ENCODE peak calls at places on chromosome 7, in four cellular contexts. G is lower leg skin, N is Peyer's patch, X is A549. V is an unnamed sample.

GRCh38 chr7:43790006-43790405 is 31.5 kb downstream of the BLVRA start:
- DNase-seq in X (no peak), N (no peak), G (no peak), V (no peak)

GRCh38 chr7:37448057-37448636 is 517 bp downstream of the ELMO1 start:
- DNase-seq in X (peak; percentile 10), N (peak; percentile 58), G (no peak), V (peak; percentile 36)

GRCh38 chr7:96299496-96299895 is 22.4 kb downstream of the SLC25A13 start:
- DNase-seq in N (no peak), G (no peak), X (no peak), V (no peak)

GRCh38 chr7:46747869-46748576 is 827.0 kb upstream of the IGFBP3 start:
- DNase-seq in X (no peak), G (no peak), N (no peak), V (no peak)

GRCh38 chr7:111370002-111370401 is 192.3 kb downstream of the IMMP2L start:
- DNase-seq in G (no peak), X (no peak), N (no peak), V (no peak)

GRCh38 chr7:49855281-49855980 is 82.0 kb downstream of the VWC2 start:
- DNase-seq in X (no peak), N (no peak), G (no peak), V (no peak)

GRCh38 chr7:138962561-138963270 is 18.5 kb downstream of the KIAA1549 start:
- DNase-seq in N (peak; percentile 19), G (no peak), X (no peak), V (no peak)

GRCh38 chr7:127886248-127886647 is 145.0 kb downstream of the LRRC4 start:
- DNase-seq in N (no peak), G (no peak), X (no peak), V (no peak)

GRCh38 chr7:49850921-49851613 is 77.6 kb downstream of the VWC2 start:
- DNase-seq in G (no peak), N (no peak), X (no peak), V (no peak)

GRCh38 chr7:69567790-69568189 is 30.5 kb upstream of the AUTS2 start:
- DNase-seq in N (no peak), X (no peak), G (no peak), V (no peak)

DNA sequence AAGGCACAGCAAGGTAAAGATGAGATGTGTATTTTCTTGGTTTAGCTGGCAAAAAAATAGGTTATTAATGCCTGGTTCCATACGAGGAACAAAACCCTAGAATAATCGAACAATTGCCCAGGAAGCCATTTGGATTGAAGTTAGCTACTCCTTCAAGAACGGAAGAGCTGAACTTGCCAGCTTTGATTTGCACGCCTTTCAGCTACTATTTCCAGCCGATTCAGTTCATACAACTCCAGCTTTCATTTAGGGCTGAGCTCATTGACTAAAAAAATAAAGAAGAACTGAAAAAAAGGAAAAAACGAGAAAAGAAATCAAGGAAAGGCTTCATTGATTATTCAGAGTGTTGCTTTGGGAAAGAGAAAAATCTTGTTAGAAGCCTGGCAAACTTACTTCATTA is 60.4 kb downstream of the PTN start:
- DNase-seq in G (no peak), N (no peak), X (no peak), V (no peak)
- TF ChIP-seq POLR2A in G (no peak), N (no peak), X (no peak), V (no peak)

DNA sequence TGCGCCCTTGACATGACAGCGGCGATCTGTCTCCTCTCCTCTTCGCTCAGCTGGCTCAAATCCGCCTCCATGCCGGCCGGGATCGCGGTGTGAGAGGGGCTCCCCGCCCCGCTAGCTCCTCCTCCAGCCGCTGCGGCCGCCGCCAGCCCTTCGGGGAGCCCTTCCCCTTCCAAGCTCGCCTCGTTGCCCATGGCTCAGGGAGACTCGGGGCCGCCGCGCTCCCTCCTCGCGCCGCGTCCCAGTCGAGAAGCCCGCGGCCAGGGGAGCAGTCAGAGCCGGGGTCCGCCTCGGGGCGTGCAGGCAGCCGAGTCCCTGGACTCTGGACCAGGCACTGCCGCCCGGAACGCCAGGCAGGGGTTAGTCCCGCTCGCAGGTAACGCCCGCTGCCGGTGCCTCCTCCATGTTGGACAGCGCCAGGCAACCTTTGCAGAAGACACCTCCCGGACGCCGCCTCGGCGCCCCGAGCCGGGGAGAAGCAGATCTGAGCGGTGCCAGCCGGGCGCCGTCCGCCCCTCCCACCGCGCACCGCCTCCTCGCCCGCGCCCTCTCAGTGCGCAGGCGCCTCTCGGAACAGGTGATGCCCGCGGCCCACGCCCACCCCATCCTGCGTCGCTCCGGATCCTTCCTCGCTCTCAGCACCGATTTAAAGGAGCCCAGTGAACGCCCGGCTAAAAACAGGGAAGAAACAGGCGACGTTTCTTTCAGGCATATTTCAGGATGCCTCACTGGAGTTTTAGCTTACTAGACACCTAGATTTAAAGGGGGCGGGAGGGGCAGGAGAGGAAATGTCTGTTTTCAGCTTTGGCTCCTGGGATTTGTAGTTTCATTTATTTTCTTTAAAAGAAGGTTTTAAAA is at the start of gene PCLO:
- DNase-seq in X (peak; percentile 52), N (peak; percentile 91), G (peak; percentile 45), V (no peak)
- TF ChIP-seq POLR2A in X (peak; percentile 79), N (peak; percentile 56), G (no peak), V (no peak)

DNA sequence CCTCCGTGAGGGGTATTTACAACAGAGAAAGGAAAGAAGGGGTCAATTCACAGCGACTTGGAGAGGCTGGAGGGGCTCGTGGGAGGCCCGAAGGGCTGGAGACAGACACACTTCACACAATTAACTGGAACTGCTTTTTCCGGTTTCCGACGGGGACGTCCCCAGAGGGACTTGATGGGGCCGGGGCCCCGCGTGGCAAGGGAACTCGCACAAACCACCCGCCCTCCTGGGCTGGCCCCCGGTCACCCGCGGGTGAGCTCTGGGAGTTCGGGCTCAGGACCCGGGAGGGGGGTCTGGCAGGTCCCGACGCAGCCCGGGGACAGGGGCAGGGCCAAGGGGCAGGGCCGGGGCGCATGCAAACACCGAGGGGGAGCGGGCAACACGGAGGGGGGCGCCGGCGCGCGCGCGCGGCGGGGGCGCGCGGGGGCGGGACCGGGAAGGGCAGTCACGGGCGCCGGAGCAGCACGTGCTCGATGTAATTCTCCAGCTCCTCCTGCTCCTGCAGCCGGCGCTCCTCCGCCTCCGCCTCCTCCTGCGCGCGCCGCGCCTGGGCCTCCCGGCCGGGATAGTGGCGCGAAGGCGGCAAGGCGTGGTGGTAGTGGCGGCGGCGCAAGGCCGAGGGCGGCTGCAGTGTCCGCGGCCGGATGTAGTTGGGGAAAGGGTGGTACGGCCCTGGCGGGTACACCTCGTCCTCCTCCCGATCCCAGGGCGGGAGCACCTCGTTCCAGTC is 2.7 kb downstream of the VGF start:
- DNase-seq in G (no peak), N (no peak), X (no peak), V (no peak)
- TF ChIP-seq POLR2A in G (no peak), N (no peak), X (no peak), V (no peak)

DNA sequence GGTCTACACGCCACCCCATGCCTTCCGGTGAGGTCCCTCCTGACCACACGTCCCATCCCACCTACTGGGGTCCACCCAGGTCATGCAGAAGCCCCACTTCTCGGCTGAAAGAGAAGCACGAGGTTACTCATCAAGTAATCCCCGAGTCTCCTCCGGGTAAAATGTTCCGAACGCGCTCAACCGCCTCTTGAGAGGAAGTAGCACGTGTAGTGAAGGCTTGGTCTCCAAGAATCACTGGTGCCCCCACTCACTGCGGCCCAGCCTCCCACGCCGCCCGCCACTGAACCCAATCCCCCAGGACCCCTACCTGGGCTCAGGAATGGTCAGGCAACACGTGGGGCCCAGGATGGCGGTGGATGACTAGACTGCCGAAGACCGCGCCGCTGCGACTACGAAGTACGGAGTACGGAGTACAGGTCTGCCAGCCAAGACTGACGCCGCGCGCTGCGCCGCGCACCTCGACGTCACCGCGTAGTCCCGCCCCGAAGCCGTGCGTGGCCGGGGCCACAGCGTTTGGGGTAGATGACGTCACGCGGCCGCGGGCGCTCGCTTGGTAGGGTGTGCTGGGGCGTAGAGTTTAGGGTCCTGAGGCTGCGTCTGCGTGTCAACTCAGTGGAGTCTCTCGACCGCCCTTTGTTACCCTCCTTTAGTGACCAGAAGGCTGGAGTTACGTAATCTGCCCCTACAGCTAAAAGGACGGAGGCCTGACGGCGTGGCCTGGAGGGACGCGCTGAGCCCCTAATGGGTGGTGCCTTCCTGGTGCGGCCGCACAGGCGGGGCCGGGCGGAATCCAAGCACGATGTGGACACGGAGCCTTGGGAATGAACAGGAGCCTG is 7.6 kb upstream of the MYO1G start:
- DNase-seq in G (peak; percentile 90), X (peak; percentile 68), N (peak; percentile 97), V (no peak)
- TF ChIP-seq POLR2A in G (peak; percentile 81), X (peak; percentile 99), N (peak; percentile 94), V (peak; percentile 99)

DNA sequence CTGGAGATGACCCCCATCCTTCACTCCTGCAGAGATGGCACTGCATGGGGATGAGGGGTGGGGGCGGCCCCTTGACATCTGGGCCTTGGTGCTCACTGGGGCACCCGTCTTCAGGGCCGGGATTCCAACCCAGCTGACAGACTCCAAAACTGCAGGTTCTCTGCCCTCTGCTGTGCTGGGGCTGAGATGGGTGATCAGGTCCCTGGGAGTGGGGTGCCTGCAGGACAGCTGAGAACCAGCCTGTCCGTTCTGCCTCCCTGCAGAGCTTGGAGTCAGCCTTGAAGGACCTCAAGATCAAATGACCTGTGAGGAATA is 14.3 kb downstream of the PDAP1 start:
- DNase-seq in G (no peak), X (no peak), N (no peak), V (no peak)
- TF ChIP-seq POLR2A in G (no peak), X (no peak), N (no peak), V (no peak)

GRCh38 chr7:15686957-15687644 is 618 bp upstream of the MEOX2 start:
- DNase-seq in X (no peak), N (no peak), G (no peak), V (no peak)

GRCh38 chr7:15684834-15685233 is 1.6 kb downstream of the MEOX2 start:
- DNase-seq in X (no peak), G (peak; percentile 32), N (no peak), V (no peak)

GRCh38 chr7:15685358-15686181 is 913 bp downstream of the MEOX2 start:
- DNase-seq in G (peak; percentile 30), X (no peak), N (no peak), V (no peak)

GRCh38 chr7:15687645-15688025 is 1.2 kb upstream of the MEOX2 start:
- DNase-seq in G (peak; percentile 20), N (no peak), X (no peak), V (no peak)

GRCh38 chr7:15686209-15686956 is at the start of gene MEOX2:
- DNase-seq in X (peak; percentile 10), N (peak; percentile 57), G (peak; percentile 62), V (no peak)
- TF ChIP-seq POLR2A in X (no peak), N (no peak), G (no peak), V (no peak)

V was measured in GM12892.